ENCODE peak calls at places on chromosome 7, in seven cellular contexts. M is GM10248; Q is Peyer's patch; P is CD4-positive, alpha-beta T cell; D is endothelial cell; U is H9; C is fibroblast of lung. E is an unnamed sample.

GRCh38 chr7:127107601-127108007 is 145.1 kb downstream of the GRM8 start:
- DNase-seq in Q (peak), P (peak), U (peak), D (peak), C (peak), M (peak), E (no peak)

GRCh38 chr7:29622335-29623265 is 59.0 kb downstream of the PRR15 start:
- DNase-seq in P (no peak), U (no peak), C (peak), M (no peak), D (no peak), Q (no peak), E (no peak)

GRCh38 chr7:101913876-101914275 is 96.5 kb downstream of the CUX1 start:
- DNase-seq in Q (no peak), U (no peak), C (peak), P (no peak), D (no peak), M (no peak), E (no peak)

GRCh38 chr7:117251687-117252086 is 71.2 kb downstream of the WNT2 start:
- DNase-seq in M (no peak), C (peak), Q (no peak), P (no peak), D (no peak), U (no peak), E (no peak)

GRCh38 chr7:136677456-136678365 is 190.7 kb upstream of the CHRM2 start:
- DNase-seq in C (peak), M (no peak), D (no peak), P (no peak), Q (no peak), U (no peak), E (peak)

GRCh38 chr7:2719007-2719406 is 31.0 kb downstream of the AMZ1 start:
- DNase-seq in C (no peak), D (peak), U (peak), P (peak), M (peak), Q (peak), E (no peak)

GRCh38 chr7:51255536-51256243 is 60.9 kb downstream of the COBL start:
- DNase-seq in U (no peak), C (no peak), Q (no peak), D (no peak), P (no peak), M (no peak), E (no peak)

GRCh38 chr7:70571986-70572385 is 560.0 kb upstream of the GALNT17 start:
- DNase-seq in P (no peak), D (no peak), C (peak), Q (no peak), U (no peak), M (no peak), E (no peak)

GRCh38 chr7:42152353-42153205 is 84.4 kb downstream of the GLI3 start:
- DNase-seq in U (no peak), P (no peak), C (no peak), D (no peak), M (no peak), Q (no peak), E (no peak)

GRCh38 chr7:120256719-120257118 is 16.3 kb upstream of the KCND2 start:
- DNase-seq in Q (no peak), P (no peak), M (no peak), U (no peak), D (no peak), C (no peak), E (no peak)

GRCh38 chr7:155983176-155983815 is 171.0 kb upstream of the SHH start:
- DNase-seq in C (no peak), P (no peak), D (no peak), Q (peak), U (peak), M (no peak), E (peak)

GRCh38 chr7:116582806-116583444 is 58.1 kb downstream of the CAV1 start:
- DNase-seq in D (no peak), M (no peak), Q (no peak), C (peak), P (no peak), U (no peak), E (no peak)

GRCh38 chr7:43038229-43038628 is 74.2 kb upstream of the HECW1 start:
- DNase-seq in Q (no peak), D (no peak), P (no peak), C (peak), M (no peak), U (no peak), E (no peak)

GRCh38 chr7:11811709-11812108 is 20.3 kb downstream of the THSD7A start:
- DNase-seq in P (no peak), M (no peak), C (no peak), U (no peak), D (no peak), Q (no peak), E (no peak)

GRCh38 chr7:43779032-43779812 is 20.7 kb downstream of the BLVRA start:
- DNase-seq in C (no peak), Q (no peak), U (no peak), D (no peak), M (no peak), P (no peak), E (no peak)

GRCh38 chr7:26008428-26008827 is 143.6 kb upstream of the NFE2L3 start:
- DNase-seq in C (no peak), U (no peak), D (no peak), Q (no peak), M (no peak), P (no peak), E (no peak)

GRCh38 chr7:132683967-132684690 is 107.9 kb upstream of the PLXNA4 start:
- DNase-seq in C (no peak), Q (no peak), M (no peak), P (no peak), U (no peak), D (no peak), E (no peak)

GRCh38 chr7:101536232-101536631 is 92.9 kb downstream of the MYL10 start:
- DNase-seq in Q (no peak), P (no peak), D (no peak), U (no peak), M (no peak), C (no peak), E (no peak)

GRCh38 chr7:139798892-139799291 is 21.1 kb upstream of the HIPK2 start:
- DNase-seq in D (no peak), C (no peak), Q (no peak), P (no peak), M (no peak), U (no peak), E (no peak)
- TF ChIP-seq CTCF in D (no peak), C (no peak), Q (no peak), P (no peak), M (no peak), U (no peak), E (no peak)

GRCh38 chr7:145104400-145104799 is 268.5 kb upstream of the TPK1 start:
- DNase-seq in C (no peak), U (no peak), P (no peak), D (no peak), M (no peak), Q (no peak), E (no peak)

GRCh38 chr7:145105561-145105960 is 269.7 kb upstream of the TPK1 start:
- DNase-seq in D (no peak), P (no peak), Q (no peak), M (no peak), U (no peak), C (no peak), E (no peak)

GRCh38 chr7:145106001-145106400 is 270.1 kb upstream of the TPK1 start:
- DNase-seq in U (no peak), Q (no peak), D (no peak), C (peak), P (no peak), M (no peak), E (no peak)
- TF ChIP-seq CTCF in U (no peak), Q (no peak), D (no peak), C (no peak), P (no peak), M (no peak), E (peak)

GRCh38 chr7:96075510-96076349 is 246.2 kb downstream of the SLC25A13 start:
- DNase-seq in P (peak), C (peak), U (peak), D (peak), M (peak), Q (peak), E (no peak)
- TF ChIP-seq CTCF in P (peak), C (peak), U (peak), D (peak), M (peak), Q (peak), E (peak)

GRCh38 chr7:55365680-55366460 is 733 bp downstream of the LANCL2 start:
- DNase-seq in P (peak), D (peak), M (peak), C (peak), U (peak), Q (peak), E (peak)
- TF ChIP-seq CTCF in P (no peak), D (no peak), M (peak), C (no peak), U (peak), Q (peak), E (peak)

GRCh38 chr7:129825005-129825553 is 127.7 kb downstream of the UBE2H start:
- DNase-seq in U (peak), Q (peak), M (peak), C (peak), D (peak), P (peak), E (peak)
- TF ChIP-seq CTCF in U (peak), Q (no peak), M (no peak), C (peak), D (no peak), P (no peak), E (peak)

DNA sequence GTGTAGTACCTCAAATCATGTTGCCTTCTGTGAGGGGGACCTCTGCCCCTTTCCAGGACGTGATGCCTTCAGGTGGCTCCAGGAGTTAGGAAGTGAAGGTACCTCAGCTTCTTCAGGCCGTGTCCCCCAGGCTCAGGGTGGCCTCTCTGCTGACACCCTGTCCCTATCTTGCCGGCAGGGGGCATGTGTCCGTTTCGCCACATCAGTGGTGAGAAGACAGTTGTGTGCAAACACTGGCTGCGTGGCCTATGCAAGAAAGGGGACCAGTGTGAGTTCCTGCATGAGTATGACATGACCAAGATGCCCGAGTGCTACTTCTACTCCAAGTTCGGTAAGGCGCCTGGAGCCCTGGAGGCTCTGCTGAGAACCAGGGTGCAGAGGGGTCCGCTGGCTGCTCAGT is 9.2 kb downstream of the CPSF4 start:
- DNase-seq in P (no peak), U (no peak), M (no peak), C (no peak), Q (no peak), D (peak), E (no peak)
- TF ChIP-seq CTCF in P (no peak), U (peak), M (no peak), C (no peak), Q (peak), D (no peak), E (no peak)

GRCh38 chr7:40186586-40186985 is 51.8 kb downstream of the SUGCT start:
- DNase-seq in P (no peak), D (no peak), U (peak), C (no peak), M (no peak), Q (no peak), E (no peak)
- TF ChIP-seq CTCF in P (no peak), D (no peak), U (peak), C (no peak), M (no peak), Q (no peak), E (no peak)

DNA sequence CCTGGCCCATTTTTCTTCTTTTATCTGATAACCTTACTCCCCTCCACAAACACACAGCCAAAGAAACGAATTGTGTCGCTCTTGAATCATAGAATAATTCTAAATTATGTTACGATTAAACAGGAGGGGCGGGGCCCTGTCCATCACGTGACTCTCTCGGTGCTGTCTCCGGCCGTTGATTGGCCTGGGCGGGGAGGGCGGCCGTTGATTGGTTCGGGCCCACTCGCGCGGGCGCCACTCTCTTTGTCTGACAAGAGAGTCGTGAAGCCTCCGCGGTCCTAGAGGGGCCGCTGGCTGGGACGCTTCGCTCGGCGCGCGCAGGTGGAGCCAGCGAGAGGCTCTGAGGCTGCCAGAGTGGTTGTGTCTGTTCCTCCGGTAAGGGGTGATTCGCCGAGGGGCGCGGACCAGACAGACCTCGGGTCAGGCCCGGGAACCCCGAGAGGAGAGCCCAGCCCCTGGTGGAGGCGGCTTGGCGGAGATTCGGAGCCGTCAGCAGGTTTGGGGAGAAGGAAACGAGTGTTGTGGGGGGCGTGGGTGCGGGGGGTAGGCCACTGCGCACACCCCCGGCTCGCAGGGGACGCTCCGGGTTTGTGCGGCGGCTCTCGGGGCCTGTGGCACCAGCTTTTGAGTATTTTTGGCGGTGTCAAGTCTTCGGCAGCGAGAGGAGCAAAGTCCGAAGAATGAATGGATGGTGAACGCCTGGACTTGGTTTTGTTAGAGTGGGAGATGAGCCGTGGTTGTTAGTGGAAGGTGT is at the start of gene ZNF789:
- DNase-seq in C (peak), P (peak), U (peak), Q (peak), D (peak), M (peak), E (peak)
- TF ChIP-seq CTCF in C (no peak), P (no peak), U (no peak), Q (no peak), D (no peak), M (no peak), E (peak)

DNA sequence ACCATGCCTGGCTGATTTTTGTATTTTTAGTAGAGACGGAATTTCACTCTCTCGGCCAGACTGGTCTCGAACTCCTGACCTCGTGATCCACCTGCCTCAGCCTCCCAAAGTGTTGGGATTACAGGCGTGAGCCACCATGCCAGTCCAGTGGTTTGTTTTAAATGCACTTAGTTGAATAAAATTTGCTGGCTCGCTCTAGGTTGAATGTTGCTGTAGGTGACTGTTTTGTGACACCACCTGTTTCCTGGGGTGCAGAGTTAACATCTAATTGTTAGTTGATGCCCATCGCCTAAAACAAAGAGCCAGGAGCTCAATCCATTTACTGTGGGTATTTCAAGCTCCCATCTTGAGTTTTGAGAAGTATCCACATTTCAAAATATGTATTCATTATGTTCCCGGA is 31.2 kb downstream of the MGAM2 start:
- DNase-seq in C (no peak), M (no peak), Q (no peak), U (no peak), P (no peak), D (no peak), E (no peak)
- TF ChIP-seq CTCF in C (no peak), M (no peak), Q (no peak), U (no peak), P (no peak), D (no peak), E (no peak)

GRCh38 chr7:80392229-80393169 is 119.4 kb downstream of the GNAT3 start:
- DNase-seq in M (no peak), P (no peak), Q (no peak), C (peak), D (no peak), U (no peak), E (no peak)
- TF ChIP-seq CTCF in M (peak), P (peak), Q (peak), C (peak), D (peak), U (peak), E (peak)

E was measured in chondrocyte.